ENCODE peak calls at places on chromosomes 16 and 17, in five cellular contexts. I is A549, Z is esophagus squamous epithelium, S is transverse colon, O is uterus. R is an unnamed sample.
A peak's percentile ranks its signal among the peaks of the same experiment; 100 is the strongest.

GRCh38 chr16:21611546-21612384 is 12.4 kb downstream of the METTL9 start:
- DNase-seq in S (no peak), I (no peak), O (no peak), Z (no peak), R (no peak)

GRCh38 chr17:37713028-37713431 is 31.8 kb downstream of the HNF1B start:
- DNase-seq in S (no peak), Z (no peak), I (no peak), O (no peak), R (peak; percentile 74)

GRCh38 chr17:1485311-1485747 is 7.2 kb downstream of the MYO1C start:
- DNase-seq in Z (no peak), I (peak; percentile 48), S (peak; percentile 60), O (peak; percentile 64), R (peak; percentile 53)

GRCh38 chr17:8479431-8479947 is 43.8 kb downstream of the NDEL1 start:
- DNase-seq in Z (no peak), S (no peak), I (no peak), O (peak; percentile 53), R (peak; percentile 22)

GRCh38 chr17:65061621-65062020 is 5.1 kb upstream of the GNA13 start:
- DNase-seq in O (no peak), I (no peak), S (no peak), Z (no peak), R (no peak)

GRCh38 chr16:75105306-75106061 is 11.1 kb downstream of the LDHD start:
- DNase-seq in O (no peak), Z (no peak), I (no peak), S (peak; percentile 62), R (peak; percentile 60)

GRCh38 chr16:80369559-80369958 is 171.2 kb upstream of the DYNLRB2 start:
- DNase-seq in I (peak; percentile 31), S (peak; percentile 34), O (peak; percentile 66), Z (no peak), R (peak; percentile 16)

GRCh38 chr17:30600062-30600829 is 123.0 kb downstream of the GOSR1 start:
- DNase-seq in S (peak; percentile 90), Z (peak; percentile 25), O (peak; percentile 68), I (peak; percentile 98), R (peak; percentile 81)

GRCh38 chr16:79463839-79464238 is 136.7 kb downstream of the MAF start:
- DNase-seq in Z (no peak), O (no peak), S (no peak), I (no peak), R (no peak)

GRCh38 chr17:73359255-73359816 is 47.5 kb upstream of the CDC42EP4 start:
- DNase-seq in O (no peak), Z (no peak), I (no peak), S (no peak), R (no peak)

GRCh38 chr17:14299261-14300093 is 1.4 kb upstream of the HS3ST3B1 start:
- DNase-seq in S (peak; percentile 16), Z (no peak), I (peak; percentile 23), O (peak; percentile 33), R (peak; percentile 22)

GRCh38 chr17:45756266-45756989 is 27.7 kb upstream of the CRHR1 start:
- DNase-seq in I (no peak), O (no peak), S (no peak), Z (no peak), R (no peak)

GRCh38 chr17:27550291-27550930 is 80.6 kb upstream of the LGALS9 start:
- DNase-seq in S (no peak), I (no peak), Z (no peak), O (no peak), R (no peak)
- H3K4me1 ChIP-seq in S (peaks cover 6% of the 10 kb centered on the region), I (peaks cover 88% of the 10 kb centered on the region), Z (no peaks in the 10 kb centered on the region), O (no peaks in the 10 kb centered on the region), R (peaks cover 93% of the 10 kb centered on the region)

GRCh38 chr17:57943645-57944044 is 11.6 kb downstream of the CUEDC1 start:
- DNase-seq in I (no peak), Z (no peak), O (no peak), S (no peak), R (no peak)
- H3K4me1 ChIP-seq in I (peaks cover 92% of the 10 kb centered on the region), Z (peaks cover 65% of the 10 kb centered on the region), O (peaks cover 20% of the 10 kb centered on the region), S (peaks cover 52% of the 10 kb centered on the region), R (peaks cover 53% of the 10 kb centered on the region)

DNA sequence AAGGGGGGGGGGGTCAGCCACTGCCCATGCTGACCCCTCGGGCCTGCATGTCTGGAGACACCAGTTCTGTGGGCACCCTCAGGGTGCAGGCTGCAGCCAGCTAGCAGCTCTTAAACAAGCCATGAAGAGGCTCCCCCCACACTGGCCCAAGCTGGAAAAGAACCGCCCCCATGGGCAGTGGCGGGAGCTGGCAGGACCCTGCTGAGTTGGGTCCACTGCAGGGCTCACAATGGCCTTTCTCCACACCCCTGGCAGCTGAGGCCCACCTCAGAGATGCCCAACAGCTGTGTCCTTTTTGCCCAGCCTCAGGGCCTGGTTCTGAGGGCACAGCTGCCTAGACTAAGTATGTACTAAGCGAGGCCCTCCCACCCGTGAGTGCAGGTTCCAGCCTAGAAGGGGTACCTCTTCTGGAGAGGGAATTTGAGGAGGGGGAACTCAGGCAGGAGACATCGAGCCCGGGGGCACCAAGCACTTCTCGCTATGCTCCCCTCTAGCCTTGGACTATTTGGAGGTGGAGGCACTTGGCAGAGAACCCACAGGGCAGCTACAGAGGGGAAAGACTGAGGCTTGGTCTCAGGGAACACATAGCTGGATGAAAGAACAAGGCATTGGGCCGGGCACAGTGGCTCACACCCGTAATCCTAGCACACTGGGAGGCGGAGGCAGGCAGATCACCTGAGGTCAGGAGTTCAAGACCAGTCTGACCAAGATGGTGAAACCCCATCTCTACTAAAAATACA is 3.2 kb downstream of the THRA start:
- DNase-seq in O (no peak), Z (no peak), I (no peak), S (no peak), R (no peak)
- H3K4me1 ChIP-seq in O (peaks cover 19% of the 10 kb centered on the region), Z (peaks cover 53% of the 10 kb centered on the region), I (peaks cover 67% of the 10 kb centered on the region), S (peaks cover 73% of the 10 kb centered on the region), R (peaks cover 72% of the 10 kb centered on the region)

GRCh38 chr17:16468428-16468992 is 23.5 kb downstream of the LRRC75A start:
- DNase-seq in O (no peak), Z (no peak), I (no peak), S (no peak), R (no peak)
- H3K4me1 ChIP-seq in O (no peaks in the 10 kb centered on the region), Z (no peaks in the 10 kb centered on the region), I (peaks cover 7% of the 10 kb centered on the region), S (peaks cover 26% of the 10 kb centered on the region), R (peaks cover 26% of the 10 kb centered on the region)